ENCODE peak calls at places on chromosomes 11 and 22, in ten cellular contexts. L is body of pancreas, U is endothelial cell, T is left ventricle myocardium inferior, C is PC-9, M is neural crest cell, V is psoas muscle, O is AG09309, R is AG04450, Y is bronchial epithelial cell. A is an unnamed sample.

GRCh38 chr22:30383061-30383460 is 4.2 kb downstream of the RNF215 start:
- DNase-seq in L (no peak), U (no peak), T (no peak), C (no peak), M (no peak), V (no peak), O (no peak), R (no peak), Y (no peak), A (no peak)

GRCh38 chr22:40175571-40176105 is 2.1 kb upstream of the TNRC6B start:
- DNase-seq in L (no peak), U (no peak), T (no peak), C (no peak), M (no peak), V (no peak), O (no peak), R (no peak), Y (no peak), A (no peak)

GRCh38 chr11:131910491-131911387 is 540.3 kb downstream of the NTM start:
- DNase-seq in L (peak), U (peak), T (no peak), C (no peak), M (peak), V (no peak), O (no peak), R (no peak), Y (no peak), A (no peak)

GRCh38 chr11:80733776-80734175 is 1292.9 kb upstream of the TENM4 start:
- DNase-seq in L (no peak), U (no peak), T (no peak), C (no peak), M (no peak), V (no peak), O (no peak), R (no peak), Y (peak), A (no peak)

GRCh38 chr22:30424471-30425326 is 869 bp upstream of the MTFP1 start:
- DNase-seq in L (no peak), U (no peak), T (no peak), C (no peak), M (peak), V (no peak), O (no peak), R (no peak), Y (peak), A (peak)

GRCh38 chr11:122180435-122180834 is 64.4 kb upstream of the BLID start:
- DNase-seq in L (no peak), U (no peak), T (no peak), C (peak), M (no peak), V (no peak), O (peak), R (peak), Y (peak), A (no peak)

GRCh38 chr11:111417766-111418435 is 38.8 kb upstream of the POU2AF1 start:
- DNase-seq in L (peak), U (no peak), T (peak), C (no peak), M (no peak), V (peak), O (no peak), R (peak), Y (peak), A (no peak)

GRCh38 chr22:20093437-20093836 is 13.4 kb downstream of the DGCR8 start:
- DNase-seq in L (peak), U (no peak), T (peak), C (no peak), M (no peak), V (peak), O (no peak), R (no peak), Y (no peak), A (no peak)

GRCh38 chr11:82698576-82699352 is 34.9 kb downstream of the FAM181B start:
- DNase-seq in L (no peak), U (no peak), T (no peak), C (no peak), M (no peak), V (no peak), O (no peak), R (no peak), Y (no peak), A (no peak)

GRCh38 chr22:32199341-32199740 is 5.5 kb downstream of the RFPL2 start:
- DNase-seq in L (peak), U (no peak), T (no peak), C (no peak), M (no peak), V (no peak), O (no peak), R (no peak), Y (no peak), A (no peak)

GRCh38 chr11:104991994-104992393 is 23.6 kb upstream of the CASP4 start:
- DNase-seq in L (no peak), U (no peak), T (no peak), C (no peak), M (no peak), V (no peak), O (no peak), R (no peak), Y (no peak), A (no peak)

GRCh38 chr11:124415356-124415923 is 9.2 kb downstream of the OR8B4 start:
- DNase-seq in L (no peak), U (no peak), T (no peak), C (peak), M (no peak), V (no peak), O (peak), R (peak), Y (peak), A (peak)

GRCh38 chr11:110070176-110070575 is 23.0 kb upstream of the ZC3H12C start:
- DNase-seq in L (peak), U (no peak), T (no peak), C (no peak), M (no peak), V (no peak), O (no peak), R (no peak), Y (no peak), A (no peak)

GRCh38 chr11:19419021-19419750 is 178.4 kb upstream of the E2F8 start:
- DNase-seq in L (no peak), U (no peak), T (no peak), C (peak), M (no peak), V (no peak), O (no peak), R (peak), Y (peak), A (no peak)

GRCh38 chr11:69569306-69570200 is 71.4 kb upstream of the CCND1 start:
- DNase-seq in L (no peak), U (no peak), T (no peak), C (no peak), M (no peak), V (no peak), O (no peak), R (no peak), Y (no peak), A (no peak)

GRCh38 chr22:19900707-19901436 is 40.7 kb upstream of the COMT start:
- DNase-seq in L (no peak), U (no peak), T (no peak), C (no peak), M (no peak), V (no peak), O (no peak), R (no peak), Y (no peak), A (no peak)

GRCh38 chr11:72807021-72807693 is 7.1 kb upstream of the ATG16L2 start:
- DNase-seq in L (no peak), U (no peak), T (no peak), C (peak), M (no peak), V (no peak), O (no peak), R (no peak), Y (no peak), A (peak)

GRCh38 chr22:28802595-28803087 is 2.3 kb upstream of the XBP1 start:
- DNase-seq in L (no peak), U (no peak), T (no peak), C (no peak), M (no peak), V (no peak), O (no peak), R (no peak), Y (no peak), A (no peak)
- TF ChIP-seq CTCF in L (peak), U (no peak), T (no peak), C (no peak), M (peak), V (no peak), O (no peak), R (no peak), Y (no peak), A (no peak)

GRCh38 chr11:55263081-55263480 is 1.1 kb downstream of the TRIM48 start:
- DNase-seq in L (no peak), U (no peak), T (no peak), C (no peak), M (no peak), V (no peak), O (no peak), R (no peak), Y (no peak), A (no peak)
- TF ChIP-seq CTCF in L (no peak), U (no peak), T (no peak), C (no peak), M (no peak), V (no peak), O (no peak), R (no peak), Y (no peak), A (no peak)

DNA sequence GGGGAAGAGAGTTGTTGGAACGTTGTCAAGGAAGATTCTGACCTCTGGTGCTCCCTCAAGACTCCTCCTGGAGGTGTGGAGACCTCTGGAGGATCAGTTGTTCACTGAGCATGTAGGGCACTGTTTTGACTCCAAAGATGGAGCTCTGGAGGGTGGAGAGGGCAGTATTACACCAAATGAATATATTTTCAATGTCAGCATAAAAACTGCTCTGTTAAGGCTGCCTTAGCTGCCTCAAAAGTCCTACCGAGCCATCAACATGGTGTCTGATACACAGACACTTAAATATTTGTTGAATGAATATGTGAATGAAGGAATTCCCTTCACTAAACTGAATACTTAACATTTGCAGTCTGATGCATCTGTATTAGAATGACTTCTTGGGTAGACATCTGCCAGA is 144.2 kb upstream of the SPON1 start:
- DNase-seq in L (no peak), U (no peak), T (no peak), C (no peak), M (no peak), V (no peak), O (no peak), R (no peak), Y (no peak), A (no peak)
- TF ChIP-seq CTCF in L (no peak), U (no peak), T (no peak), C (no peak), M (no peak), V (no peak), O (no peak), R (no peak), Y (no peak), A (no peak)

GRCh38 chr11:22624742-22625447 is 728 bp downstream of the FANCF start:
- DNase-seq in L (peak), U (no peak), T (peak), C (peak), M (no peak), V (peak), O (peak), R (no peak), Y (peak), A (peak)
- TF ChIP-seq CTCF in L (peak), U (no peak), T (peak), C (peak), M (peak), V (peak), O (peak), R (peak), Y (peak), A (peak)

GRCh38 chr11:65546217-65546958 is 11.8 kb downstream of the LTBP3 start:
- DNase-seq in L (peak), U (peak), T (peak), C (no peak), M (peak), V (peak), O (no peak), R (no peak), Y (peak), A (peak)

GRCh38 chr11:65549088-65549487 is 9.1 kb downstream of the LTBP3 start:
- DNase-seq in L (no peak), U (no peak), T (no peak), C (no peak), M (no peak), V (no peak), O (no peak), R (no peak), Y (no peak), A (no peak)

GRCh38 chr11:65545853-65546216 is 12.3 kb downstream of the LTBP3 start:
- DNase-seq in L (no peak), U (no peak), T (no peak), C (no peak), M (no peak), V (no peak), O (no peak), R (no peak), Y (no peak), A (no peak)

GRCh38 chr11:65551572-65552398 is 6.4 kb downstream of the LTBP3 start:
- DNase-seq in L (peak), U (peak), T (peak), C (peak), M (no peak), V (peak), O (no peak), R (no peak), Y (peak), A (no peak)

GRCh38 chr11:65547446-65548125 is 10.6 kb downstream of the LTBP3 start:
- DNase-seq in L (no peak), U (no peak), T (no peak), C (no peak), M (no peak), V (no peak), O (no peak), R (no peak), Y (no peak), A (no peak)
- TF ChIP-seq CTCF in L (no peak), U (no peak), T (no peak), C (no peak), M (no peak), V (no peak), O (no peak), R (no peak), Y (no peak), A (no peak)

DNA sequence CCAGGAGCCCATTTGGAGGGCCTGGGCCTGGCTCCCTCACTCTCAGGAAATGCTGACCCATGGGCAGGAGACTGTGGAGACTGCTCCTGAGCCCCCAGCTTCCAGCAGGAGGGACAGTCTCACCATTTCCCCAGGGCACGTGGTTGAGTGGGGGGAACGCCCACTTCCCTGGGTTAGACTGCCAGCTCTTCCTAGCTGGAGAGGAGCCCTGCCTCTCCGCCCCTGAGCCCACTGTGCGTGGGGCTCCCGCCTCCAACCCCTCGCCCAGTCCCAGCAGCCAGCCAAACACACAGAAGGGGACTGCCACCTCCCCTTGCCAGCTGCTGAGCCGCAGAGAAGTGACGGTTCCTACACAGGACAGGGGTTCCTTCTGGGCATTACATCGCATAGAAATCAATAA is 37.1 kb downstream of the CDKN1C start:
- DNase-seq in L (no peak), U (no peak), T (no peak), C (no peak), M (no peak), V (no peak), O (no peak), R (no peak), Y (no peak), A (no peak)
- TF ChIP-seq CTCF in L (no peak), U (no peak), T (no peak), C (no peak), M (no peak), V (no peak), O (no peak), R (no peak), Y (no peak), A (no peak)

GRCh38 chr11:129880311-129880710 is 15.1 kb downstream of the NFRKB start:
- DNase-seq in L (no peak), U (no peak), T (no peak), C (no peak), M (no peak), V (no peak), O (no peak), R (no peak), Y (no peak), A (no peak)

GRCh38 chr11:129885381-129885780 is 10.0 kb downstream of the NFRKB start:
- DNase-seq in L (no peak), U (no peak), T (no peak), C (no peak), M (no peak), V (no peak), O (no peak), R (no peak), Y (no peak), A (no peak)

GRCh38 chr11:129884581-129884980 is 10.8 kb downstream of the NFRKB start:
- DNase-seq in L (no peak), U (no peak), T (no peak), C (no peak), M (no peak), V (no peak), O (no peak), R (no peak), Y (no peak), A (no peak)

GRCh38 chr11:129881570-129882170 is 13.7 kb downstream of the NFRKB start:
- DNase-seq in L (peak), U (peak), T (no peak), C (peak), M (peak), V (no peak), O (no peak), R (no peak), Y (peak), A (peak)
- TF ChIP-seq CTCF in L (peak), U (peak), T (peak), C (peak), M (peak), V (peak), O (peak), R (peak), Y (peak), A (peak)

GRCh38 chr11:102295045-102295444 is 22.2 kb upstream of the BIRC3 start:
- DNase-seq in L (no peak), U (no peak), T (no peak), C (no peak), M (no peak), V (no peak), O (no peak), R (no peak), Y (no peak), A (no peak)

GRCh38 chr11:102291831-102292230 is 25.5 kb upstream of the BIRC3 start:
- DNase-seq in L (no peak), U (no peak), T (no peak), C (no peak), M (no peak), V (no peak), O (no peak), R (no peak), Y (no peak), A (no peak)

GRCh38 chr11:102289510-102290078 is 27.7 kb upstream of the BIRC3 start:
- DNase-seq in L (no peak), U (no peak), T (no peak), C (peak), M (no peak), V (no peak), O (no peak), R (no peak), Y (no peak), A (no peak)

GRCh38 chr11:102292951-102293350 is 24.3 kb upstream of the BIRC3 start:
- DNase-seq in L (no peak), U (no peak), T (no peak), C (no peak), M (no peak), V (no peak), O (no peak), R (no peak), Y (peak), A (no peak)

GRCh38 chr11:102293873-102294601 is 23.2 kb upstream of the BIRC3 start:
- DNase-seq in L (no peak), U (no peak), T (no peak), C (peak), M (no peak), V (no peak), O (no peak), R (no peak), Y (peak), A (peak)
- TF ChIP-seq CTCF in L (peak), U (peak), T (peak), C (peak), M (peak), V (peak), O (peak), R (peak), Y (peak), A (peak)